ENCODE peak calls at places on chromosome 19, in six cellular contexts. W is H1, B is GM12878, J is GM12891, F is HepG2, K is K562. U is an unnamed sample.

GRCh38 chr19:38647966-38648788 is 728 bp downstream of the ACTN4 start:
- DNase-seq in K (no peak), J (no peak), W (no peak), B (no peak), F (no peak), U (no peak)

GRCh38 chr19:56252699-56253422 is 19.7 kb upstream of the EDDM13 start:
- DNase-seq in F (peak), J (peak), B (no peak), W (peak), K (peak), U (peak)

GRCh38 chr19:50759886-50760285 is 10.4 kb upstream of the GPR32 start:
- DNase-seq in F (peak), K (peak), J (no peak), W (no peak), B (no peak), U (no peak)

GRCh38 chr19:9848060-9848459 is 12.9 kb downstream of the PIN1 start:
- DNase-seq in W (peak), K (no peak), B (no peak), J (no peak), F (no peak), U (no peak)

GRCh38 chr19:19619849-19620210 is 1.3 kb upstream of the PBX4 start:
- DNase-seq in W (no peak), F (no peak), B (no peak), K (no peak), J (no peak), U (no peak)

GRCh38 chr19:15180451-15181390 is 20.1 kb downstream of the NOTCH3 start:
- DNase-seq in B (no peak), F (peak), K (peak), W (peak), J (no peak), U (no peak)

GRCh38 chr19:13033819-13034611 is 38.7 kb downstream of the NFIX start:
- DNase-seq in K (peak), F (peak), W (peak), J (peak), B (no peak), U (peak)

GRCh38 chr19:33168528-33168927 is 25.6 kb upstream of the LRP3 start:
- DNase-seq in B (no peak), F (no peak), K (no peak), J (no peak), W (no peak), U (no peak)

GRCh38 chr19:5230730-5231555 is 109.7 kb downstream of the PTPRS start:
- DNase-seq in W (no peak), B (no peak), F (no peak), J (no peak), K (no peak), U (no peak)

GRCh38 chr19:12668937-12669271 is 2.3 kb downstream of the WDR83 start:
- DNase-seq in K (peak), J (no peak), W (peak), B (no peak), F (peak), U (no peak)

GRCh38 chr19:40596608-40597328 is 4.4 kb upstream of the LTBP4 start:
- DNase-seq in J (no peak), B (no peak), F (peak), W (peak), K (peak), U (no peak)

GRCh38 chr19:48359123-48359522 is 4.6 kb downstream of the TMEM143 start:
- DNase-seq in K (no peak), B (no peak), F (no peak), J (no peak), W (no peak), U (no peak)

GRCh38 chr19:33445752-33446070 is 72.2 kb downstream of the CEBPG start:
- DNase-seq in F (no peak), J (no peak), W (no peak), B (no peak), K (no peak), U (no peak)

GRCh38 chr19:38713227-38713649 is 31.0 kb downstream of the CAPN12 start:
- DNase-seq in B (no peak), J (no peak), W (no peak), F (no peak), K (no peak), U (no peak)

GRCh38 chr19:45865269-45865948 is 1.3 kb downstream of the FOXA3 start:
- DNase-seq in K (no peak), F (no peak), B (no peak), J (no peak), W (peak), U (no peak)

GRCh38 chr19:11887618-11888531 is at the start of gene ZNF69:
- DNase-seq in K (peak), B (no peak), J (peak), F (peak), W (peak), U (peak)

GRCh38 chr19:12564016-12564664 is 12.9 kb upstream of the ZNF564 start:
- DNase-seq in W (peak), K (peak), F (peak), J (peak), B (peak), U (peak)

GRCh38 chr19:45161715-45162463 is 1.1 kb upstream of the NKPD1 start:
- DNase-seq in B (no peak), J (no peak), W (peak), F (no peak), K (peak), U (no peak)

GRCh38 chr19:58450836-58451357 is 525 bp upstream of the ZNF324B start:
- DNase-seq in J (no peak), W (no peak), K (no peak), F (no peak), B (no peak), U (no peak)

GRCh38 chr19:41373993-41374392 is 2.3 kb upstream of the TMEM91 start:
- DNase-seq in K (no peak), F (no peak), J (no peak), W (no peak), B (no peak), U (no peak)

GRCh38 chr19:34480971-34481821 is at the start of gene WTIP:
- DNase-seq in J (no peak), B (no peak), F (peak), K (no peak), W (peak), U (no peak)

DNA sequence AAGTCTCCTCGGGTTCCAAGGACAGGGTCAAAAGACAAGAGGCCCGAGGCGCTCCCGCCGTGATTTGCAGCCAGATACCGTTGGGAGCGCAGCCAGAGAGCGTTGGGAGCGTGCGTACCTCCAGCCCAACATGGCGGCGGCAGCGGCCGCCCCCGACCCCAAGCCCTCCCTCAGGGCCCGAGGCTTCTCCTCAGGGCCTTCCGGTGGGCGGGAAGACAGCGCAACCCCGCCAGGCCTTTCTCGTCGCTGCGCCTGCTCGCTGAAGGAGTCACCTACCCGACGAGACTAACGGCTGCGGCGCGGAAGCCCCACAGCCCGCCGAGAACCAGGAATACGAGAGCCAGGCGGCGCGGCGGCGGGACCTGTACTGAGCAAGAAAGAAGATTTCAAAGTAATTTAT is 3.2 kb upstream of the ZNF850 start:
- DNase-seq in J (no peak), F (no peak), B (no peak), K (no peak), W (no peak), U (no peak)
- TF ChIP-seq POLR2AphosphoS5 in J (no peak), F (no peak), B (no peak), K (no peak), W (no peak), U (no peak)

GRCh38 chr19:21434967-21435544 is 38.1 kb downstream of the ZNF493 start:
- DNase-seq in K (no peak), W (no peak), F (no peak), J (no peak), B (no peak), U (no peak)

GRCh38 chr19:21434516-21434915 is 37.6 kb downstream of the ZNF493 start:
- DNase-seq in W (no peak), K (no peak), J (no peak), F (no peak), B (no peak), U (no peak)

GRCh38 chr19:21440321-21440720 is 43.4 kb downstream of the ZNF493 start:
- DNase-seq in J (no peak), F (no peak), K (no peak), B (no peak), W (no peak), U (no peak)

GRCh38 chr19:21439372-21439771 is 42.4 kb downstream of the ZNF493 start:
- DNase-seq in B (no peak), W (no peak), K (no peak), F (peak), J (no peak), U (no peak)
- TF ChIP-seq TAF1 in B (no peak), W (no peak), K (no peak), F (no peak), J (no peak), U (no peak)

GRCh38 chr19:18292810-18293641 is 11.6 kb upstream of the JUND start:
- DNase-seq in B (no peak), J (no peak), W (peak), F (peak), K (peak), U (no peak)
- TF ChIP-seq POLR2A in B (no peak), J (no peak), W (no peak), F (peak), K (peak), U (no peak)

DNA sequence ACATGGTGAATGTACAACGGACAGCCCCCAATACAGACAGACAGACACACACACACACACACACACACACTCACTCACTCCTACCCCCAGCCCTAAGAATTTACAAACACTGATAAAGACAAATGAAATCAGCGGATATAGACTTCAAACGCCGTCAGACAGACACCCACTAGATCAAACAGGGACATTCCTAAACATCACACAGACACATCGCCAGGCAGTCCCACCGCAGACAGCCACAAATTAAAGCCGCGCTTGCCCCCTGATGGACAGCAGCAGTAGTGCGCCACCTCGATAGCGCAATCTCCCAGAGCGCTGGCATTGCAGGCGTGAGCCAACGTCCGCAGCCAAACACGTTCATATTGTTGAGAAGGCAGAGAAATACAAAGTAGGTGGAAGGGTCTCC is 24.7 kb upstream of the ADGRE1 start:
- DNase-seq in B (peak), J (peak), W (peak), F (peak), K (peak), U (peak)
- TF ChIP-seq POLR2AphosphoS5 in B (no peak), J (no peak), W (no peak), F (no peak), K (no peak), U (peak)

GRCh38 chr19:632228-633067 is 889 bp downstream of the POLRMT start:
- DNase-seq in W (peak), J (peak), B (no peak), K (peak), F (peak), U (peak)
- TF ChIP-seq TAF1 in W (peak), J (no peak), B (no peak), K (peak), F (peak), U (no peak)

DNA sequence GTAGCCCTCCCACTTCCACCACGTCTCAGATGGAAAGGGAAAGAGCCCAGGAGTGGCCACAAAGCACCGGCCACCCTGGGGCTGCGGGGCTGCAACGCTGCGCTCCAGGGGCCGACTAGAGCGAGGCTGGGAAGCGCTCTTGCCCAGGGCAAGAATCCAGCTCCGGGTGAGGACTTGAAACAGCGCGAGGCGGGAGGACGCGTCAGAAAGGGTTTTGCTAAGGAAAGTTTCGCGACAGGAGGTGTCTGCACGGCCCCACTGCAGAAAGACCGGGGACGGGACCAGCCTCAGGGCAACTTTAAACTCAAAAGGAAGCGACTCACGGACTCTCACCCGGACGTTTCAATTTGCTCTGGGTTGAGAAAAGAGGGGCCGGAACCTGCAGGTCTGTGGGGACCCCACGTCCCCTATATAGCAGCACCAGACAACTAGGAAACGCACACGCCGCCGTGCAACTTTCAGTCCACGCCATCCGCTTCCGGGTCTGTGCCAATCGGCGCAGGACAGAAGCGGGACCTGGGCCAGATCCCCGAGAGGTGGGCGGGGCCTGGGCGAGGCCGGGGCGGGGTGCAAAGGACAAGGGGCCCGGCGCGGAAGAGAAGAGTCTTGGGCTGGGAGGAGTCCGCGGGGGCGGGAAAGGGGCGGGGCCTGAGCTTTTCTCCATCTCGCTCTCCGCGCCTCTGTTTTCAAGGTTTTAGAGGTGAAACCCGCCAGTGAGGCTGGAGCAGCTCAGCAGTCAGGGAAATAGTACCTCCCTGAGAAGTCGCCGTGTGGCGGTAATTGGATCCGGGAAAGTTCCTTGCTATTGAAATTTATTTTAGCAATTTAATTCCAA is at the start of gene ZNF816:
- DNase-seq in J (peak), K (peak), B (peak), F (peak), W (peak), U (peak)
- TF ChIP-seq POLR2A in J (peak), K (peak), B (peak), F (peak), W (peak), U (peak)

GRCh38 chr19:8050274-8051096 is 2.1 kb upstream of the CCL25 start:
- DNase-seq in J (peak), B (peak), K (peak), W (peak), F (peak), U (peak)
- TF ChIP-seq POLR2AphosphoS5 in J (peak), B (peak), K (peak), W (peak), F (no peak), U (peak)